ENCODE peak calls at places on chromosome 9, in six cellular contexts. One of them, this sample, is unnamed.

GRCh38 chr9:87193925-87194380 is 246.6 kb upstream of the GAS1 start:
- DNase-seq in CD4-positive, CD25-positive, alpha-beta regulatory T cell: no peak
- DNase-seq in ELR: peak
- DNase-seq in foreskin fibroblast: peak
- DNase-seq in amygdala: no peak
- DNase-seq in effector memory CD4-positive, alpha-beta T cell: no peak
- DNase-seq in this sample: no peak

GRCh38 chr9:22237497-22238363 is 208.9 kb upstream of the DMRTA1 start:
- DNase-seq in CD4-positive, CD25-positive, alpha-beta regulatory T cell: no peak
- DNase-seq in ELR: peak
- DNase-seq in foreskin fibroblast: peak
- DNase-seq in amygdala: no peak
- DNase-seq in effector memory CD4-positive, alpha-beta T cell: no peak
- DNase-seq in this sample: no peak

GRCh38 chr9:107288701-107289100 is 5.6 kb downstream of the RAD23B start:
- DNase-seq in CD4-positive, CD25-positive, alpha-beta regulatory T cell: no peak
- DNase-seq in ELR: no peak
- DNase-seq in foreskin fibroblast: no peak
- DNase-seq in amygdala: no peak
- DNase-seq in effector memory CD4-positive, alpha-beta T cell: no peak
- DNase-seq in this sample: no peak

GRCh38 chr9:32427111-32427873 is 42.8 kb downstream of the ACO1 start:
- DNase-seq in CD4-positive, CD25-positive, alpha-beta regulatory T cell: no peak
- DNase-seq in ELR: peak
- DNase-seq in foreskin fibroblast: peak
- DNase-seq in amygdala: no peak
- DNase-seq in effector memory CD4-positive, alpha-beta T cell: no peak
- DNase-seq in this sample: no peak

GRCh38 chr9:92187989-92188714 is 72.9 kb upstream of the SPTLC1 start:
- DNase-seq in CD4-positive, CD25-positive, alpha-beta regulatory T cell: no peak
- DNase-seq in ELR: no peak
- DNase-seq in foreskin fibroblast: no peak
- DNase-seq in amygdala: no peak
- DNase-seq in effector memory CD4-positive, alpha-beta T cell: no peak
- DNase-seq in this sample: no peak

GRCh38 chr9:92247981-92248380 is 45.5 kb downstream of the IARS1 start:
- DNase-seq in CD4-positive, CD25-positive, alpha-beta regulatory T cell: no peak
- DNase-seq in ELR: no peak
- DNase-seq in foreskin fibroblast: no peak
- DNase-seq in amygdala: no peak
- DNase-seq in effector memory CD4-positive, alpha-beta T cell: no peak
- DNase-seq in this sample: no peak

GRCh38 chr9:136808075-136808780 is 480 bp downstream of the RABL6 start:
- DNase-seq in CD4-positive, CD25-positive, alpha-beta regulatory T cell: peak
- DNase-seq in ELR: peak
- DNase-seq in foreskin fibroblast: no peak
- DNase-seq in amygdala: no peak
- DNase-seq in effector memory CD4-positive, alpha-beta T cell: no peak
- DNase-seq in this sample: no peak

GRCh38 chr9:116190595-116190994 is 37.0 kb downstream of the PAPPA start:
- DNase-seq in CD4-positive, CD25-positive, alpha-beta regulatory T cell: no peak
- DNase-seq in ELR: no peak
- DNase-seq in foreskin fibroblast: no peak
- DNase-seq in amygdala: no peak
- DNase-seq in effector memory CD4-positive, alpha-beta T cell: no peak
- DNase-seq in this sample: no peak

GRCh38 chr9:114280636-114281315 is 42.1 kb upstream of the ORM1 start:
- DNase-seq in CD4-positive, CD25-positive, alpha-beta regulatory T cell: no peak
- DNase-seq in ELR: peak
- DNase-seq in foreskin fibroblast: peak
- DNase-seq in amygdala: no peak
- DNase-seq in effector memory CD4-positive, alpha-beta T cell: no peak
- DNase-seq in this sample: no peak

GRCh38 chr9:90848866-90849265 is 47.2 kb downstream of the SYK start:
- DNase-seq in CD4-positive, CD25-positive, alpha-beta regulatory T cell: no peak
- DNase-seq in ELR: no peak
- DNase-seq in foreskin fibroblast: no peak
- DNase-seq in amygdala: no peak
- DNase-seq in effector memory CD4-positive, alpha-beta T cell: no peak
- DNase-seq in this sample: no peak

GRCh38 chr9:127974002-127974768 is 6.6 kb downstream of the EEIG1 start:
- DNase-seq in CD4-positive, CD25-positive, alpha-beta regulatory T cell: no peak
- DNase-seq in ELR: no peak
- DNase-seq in foreskin fibroblast: no peak
- DNase-seq in amygdala: no peak
- DNase-seq in effector memory CD4-positive, alpha-beta T cell: no peak
- DNase-seq in this sample: no peak